ENCODE peak calls at places on chromosomes 7 and 10, in eight cellular contexts. O, P, A, I, G, B, V and T are unnamed samples.

GRCh38 chr10:69835875-69836727 is 34.4 kb downstream of the COL13A1 start:
- DNase-seq in P (no peak), B (no peak), A (no peak), I (peak; percentile 33), V (no peak), O (peak; percentile 38), G (no peak), T (no peak)

GRCh38 chr7:103843689-103844480 is 145.6 kb downstream of the RELN start:
- DNase-seq in G (no peak), V (no peak), A (no peak), O (no peak), I (no peak), B (no peak), P (no peak), T (no peak)

GRCh38 chr7:8035647-8036518 is 67.3 kb downstream of the GLCCI1 start:
- DNase-seq in P (no peak), A (no peak), I (peak; percentile 41), G (peak; percentile 10), V (no peak), B (no peak), O (peak; percentile 13), T (no peak)

GRCh38 chr7:7868245-7868899 is 100.2 kb upstream of the GLCCI1 start:
- DNase-seq in P (no peak), I (no peak), G (no peak), O (no peak), B (no peak), V (no peak), A (no peak), T (no peak)

GRCh38 chr7:47232751-47233412 is 349.0 kb downstream of the TNS3 start:
- DNase-seq in A (no peak), B (no peak), O (no peak), P (no peak), G (no peak), V (no peak), I (peak; percentile 34), T (no peak)

GRCh38 chr10:71569775-71570588 is 149.6 kb downstream of the C10orf105 start:
- DNase-seq in V (peak; percentile 81), P (peak; percentile 74), A (peak; percentile 83), O (peak; percentile 79), I (peak; percentile 69), B (peak; percentile 76), G (peak; percentile 15), T (peak; percentile 77)

GRCh38 chr10:114767101-114767588 is 54.4 kb upstream of the FHIP2A start:
- DNase-seq in V (no peak), B (no peak), I (peak; percentile 51), O (no peak), G (peak; percentile 65), A (no peak), P (no peak), T (no peak)

GRCh38 chr10:97629289-97629688 is 4.0 kb downstream of the MORN4 start:
- DNase-seq in P (no peak), V (no peak), G (no peak), I (no peak), A (no peak), O (no peak), B (no peak), T (no peak)

GRCh38 chr10:86316274-86316835 is 50.2 kb downstream of the GRID1 start:
- DNase-seq in G (no peak), P (no peak), B (no peak), A (no peak), O (no peak), V (no peak), I (no peak), T (no peak)

GRCh38 chr7:79822620-79823240 is 311.9 kb upstream of the GNAI1 start:
- DNase-seq in I (no peak), V (no peak), P (no peak), G (no peak), B (no peak), A (no peak), O (no peak), T (no peak)

GRCh38 chr10:14782691-14783363 is 8.1 kb upstream of the FAM107B start:
- DNase-seq in A (no peak), I (peak; percentile 85), O (peak; percentile 78), P (no peak), B (no peak), V (peak; percentile 24), G (no peak), T (peak; percentile 26)

GRCh38 chr7:87369216-87369615 is 23.8 kb downstream of the CROT start:
- DNase-seq in A (no peak), I (no peak), O (no peak), B (peak; percentile 17), P (no peak), V (no peak), G (no peak), T (no peak)

GRCh38 chr7:17946591-17946990 is 6.3 kb upstream of the SNX13 start:
- DNase-seq in V (no peak), O (no peak), G (no peak), I (no peak), A (no peak), P (no peak), B (no peak), T (no peak)

GRCh38 chr10:93812664-93813338 is 55.1 kb downstream of the LGI1 start:
- DNase-seq in B (no peak), P (no peak), A (no peak), O (no peak), I (no peak), G (no peak), V (no peak), T (no peak)

GRCh38 chr7:98748090-98748489 is 121.7 kb downstream of the TMEM130 start:
- DNase-seq in G (no peak), B (no peak), P (no peak), V (no peak), O (no peak), A (no peak), I (no peak), T (no peak)

GRCh38 chr10:64430690-64431323 is 909.6 kb downstream of the REEP3 start:
- DNase-seq in P (peak; percentile 15), I (peak; percentile 81), A (no peak), B (no peak), G (no peak), O (peak; percentile 50), V (peak; percentile 14), T (peak; percentile 3)

GRCh38 chr10:111222961-111223360 is 146.1 kb downstream of the ADRA2A start:
- DNase-seq in I (no peak), P (no peak), B (no peak), A (no peak), G (no peak), V (no peak), O (no peak), T (no peak)

GRCh38 chr7:100600222-100601038 is 1.7 kb upstream of the PCOLCE start:
- DNase-seq in B (no peak), V (no peak), A (no peak), G (no peak), I (no peak), P (no peak), O (no peak), T (no peak)

GRCh38 chr7:100603697-100604077 is 1.5 kb downstream of the PCOLCE start:
- DNase-seq in G (no peak), V (no peak), P (no peak), I (no peak), A (no peak), O (no peak), B (no peak), T (no peak)

GRCh38 chr7:100604976-100605911 is 3.1 kb downstream of the PCOLCE start:
- DNase-seq in V (peak; percentile 70), I (peak; percentile 35), G (no peak), O (peak; percentile 73), A (peak; percentile 79), B (peak; percentile 36), P (peak; percentile 38), T (peak; percentile 71)

GRCh38 chr7:100604078-100604975 is 2.2 kb downstream of the PCOLCE start:
- DNase-seq in I (peak; percentile 59), A (peak; percentile 88), G (no peak), B (peak; percentile 82), O (peak; percentile 87), P (peak; percentile 71), V (peak; percentile 82), T (peak; percentile 77)

GRCh38 chr7:100602889-100603696 is 930 bp downstream of the PCOLCE start:
- DNase-seq in B (peak; percentile 40), G (peak; percentile 76), P (no peak), V (peak; percentile 59), A (peak; percentile 89), I (no peak), O (peak; percentile 86), T (peak; percentile 58)
- H3K4me3 ChIP-seq in B (peak overlapping the region; percentile 65), G (peak overlapping the region; percentile 66), P (no peak overlapping the region), V (no peak overlapping the region), A (peak overlapping the region; percentile 78), I (no peak overlapping the region), O (peak overlapping the region; percentile 45), T (no peak overlapping the region)

GRCh38 chr7:49721441-49721840 is 52.0 kb upstream of the VWC2 start:
- DNase-seq in I (no peak), G (no peak), O (no peak), V (peak; percentile 57), B (no peak), P (no peak), A (no peak), T (no peak)
- H3K27ac ChIP-seq in I (no peak overlapping the region), G (no peak overlapping the region), O (no peak overlapping the region), V (peak overlapping the region; percentile 50), B (no peak overlapping the region), P (no peak overlapping the region), A (no peak overlapping the region), T (no peak overlapping the region)

GRCh38 chr7:22441157-22441556 is 58.8 kb downstream of the STEAP1B start:
- DNase-seq in V (no peak), O (no peak), I (no peak), B (no peak), P (no peak), A (no peak), G (no peak), T (no peak)

GRCh38 chr7:22443370-22444180 is 56.4 kb downstream of the STEAP1B start:
- DNase-seq in A (no peak), G (peak; percentile 46), P (no peak), B (no peak), O (peak; percentile 39), V (peak; percentile 48), I (peak; percentile 92), T (no peak)

GRCh38 chr7:22442887-22443369 is 57.1 kb downstream of the STEAP1B start:
- DNase-seq in O (no peak), A (no peak), V (no peak), I (no peak), B (no peak), G (no peak), P (no peak), T (no peak)

GRCh38 chr7:22444181-22444966 is 55.6 kb downstream of the STEAP1B start:
- DNase-seq in A (no peak), B (no peak), P (peak; percentile 69), G (peak; percentile 12), O (no peak), I (peak; percentile 87), V (peak; percentile 65), T (no peak)

GRCh38 chr7:22442187-22442886 is 57.7 kb downstream of the STEAP1B start:
- DNase-seq in V (no peak), G (no peak), P (no peak), O (no peak), A (no peak), I (peak; percentile 65), B (no peak), T (no peak)
- H3K4me1 ChIP-seq in V (peaks cover 17% of the 10 kb centered on the region), G (peaks cover 14% of the 10 kb centered on the region), P (peaks cover 55% of the 10 kb centered on the region), O (peaks cover 13% of the 10 kb centered on the region), A (peaks cover 32% of the 10 kb centered on the region), I (peaks cover 40% of the 10 kb centered on the region), B (peaks cover 22% of the 10 kb centered on the region), T (no peaks in the 10 kb centered on the region)

GRCh38 chr10:27345455-27345909 is 104.9 kb upstream of the ACBD5 start:
- DNase-seq in A (no peak), G (no peak), I (no peak), P (no peak), V (no peak), B (no peak), O (no peak), T (no peak)

GRCh38 chr10:27344568-27345454 is 104.2 kb upstream of the ACBD5 start:
- DNase-seq in V (no peak), I (no peak), B (no peak), O (no peak), G (no peak), P (no peak), A (no peak), T (no peak)

GRCh38 chr10:27341001-27341400 is 100.4 kb upstream of the ACBD5 start:
- DNase-seq in O (no peak), B (no peak), A (no peak), I (peak; percentile 11), V (no peak), P (no peak), G (no peak), T (no peak)
- H3K4me3 ChIP-seq in O (no peak overlapping the region), B (no peak overlapping the region), A (no peak overlapping the region), I (no peak overlapping the region), V (no peak overlapping the region), P (no peak overlapping the region), G (no peak overlapping the region), T (no peak overlapping the region)